ENCODE peak calls at places on chromosomes 2 and 18, in five cellular contexts. One of them, this sample, is unnamed.

GRCh38 chr2:57434952-57435351 is 611.7 kb upstream of the VRK2 start:
- DNase-seq in left kidney: no peak
- DNase-seq in aorta: no peak
- DNase-seq in hypothalamus: no peak
- DNase-seq in AG09309: no peak
- DNase-seq in this sample: no peak

GRCh38 chr2:9539530-9539929 is 16.1 kb downstream of the ADAM17 start:
- DNase-seq in left kidney: no peak
- DNase-seq in aorta: no peak
- DNase-seq in hypothalamus: no peak
- DNase-seq in AG09309: no peak
- DNase-seq in this sample: no peak

GRCh38 chr2:174764281-174765063 is at the start of gene CHRNA1:
- DNase-seq in left kidney: peak; percentile 72
- DNase-seq in aorta: no peak
- DNase-seq in hypothalamus: no peak
- DNase-seq in AG09309: no peak
- DNase-seq in this sample: no peak

GRCh38 chr2:1837022-1837421 is 92.7 kb upstream of the PXDN start:
- DNase-seq in left kidney: peak; percentile 77
- DNase-seq in aorta: no peak
- DNase-seq in hypothalamus: no peak
- DNase-seq in AG09309: no peak
- DNase-seq in this sample: no peak

GRCh38 chr18:63224574-63224973 is 95.0 kb downstream of the BCL2 start:
- DNase-seq in left kidney: no peak
- DNase-seq in aorta: no peak
- DNase-seq in hypothalamus: no peak
- DNase-seq in AG09309: no peak
- DNase-seq in this sample: no peak

GRCh38 chr2:237588044-237588696 is 2.4 kb downstream of the RAB17 start:
- DNase-seq in left kidney: no peak
- DNase-seq in aorta: peak; percentile 12
- DNase-seq in hypothalamus: no peak
- DNase-seq in AG09309: no peak
- DNase-seq in this sample: no peak

GRCh38 chr2:98634406-98635092 is 26.2 kb downstream of the UNC50 start:
- DNase-seq in left kidney: peak; percentile 58
- DNase-seq in aorta: no peak
- DNase-seq in hypothalamus: no peak
- DNase-seq in AG09309: no peak
- DNase-seq in this sample: no peak

GRCh38 chr2:100321881-100322820 is at the start of gene LONRF2:
- DNase-seq in left kidney: peak; percentile 85
- DNase-seq in aorta: peak; percentile 48
- DNase-seq in hypothalamus: peak; percentile 13
- DNase-seq in AG09309: no peak
- DNase-seq in this sample: no peak

GRCh38 chr2:30266051-30266621 is 34.8 kb downstream of the LBH start:
- DNase-seq in left kidney: no peak
- DNase-seq in aorta: peak; percentile 61
- DNase-seq in hypothalamus: no peak
- DNase-seq in AG09309: no peak
- DNase-seq in this sample: peak; percentile 68

GRCh38 chr2:240957656-240958365 is 40.6 kb upstream of the SNED1 start:
- DNase-seq in left kidney: peak; percentile 56
- DNase-seq in aorta: no peak
- DNase-seq in hypothalamus: no peak
- DNase-seq in AG09309: no peak
- DNase-seq in this sample: no peak

GRCh38 chr18:12744103-12744502 is 41.3 kb downstream of the PSMG2 start:
- DNase-seq in left kidney: peak; percentile 48
- DNase-seq in aorta: no peak
- DNase-seq in hypothalamus: no peak
- DNase-seq in AG09309: peak; percentile 33
- DNase-seq in this sample: peak; percentile 33

GRCh38 chr2:174593574-174594203 is 3.9 kb downstream of the WIPF1 start:
- DNase-seq in left kidney: peak; percentile 82
- DNase-seq in aorta: no peak
- DNase-seq in hypothalamus: no peak
- DNase-seq in AG09309: peak; percentile 46
- DNase-seq in this sample: peak; percentile 86